ENCODE peak calls at places on chromosomes 1 and 21, in eight cellular contexts. T is prostate gland; A is cardiac muscle cell; Z is cardiac fibroblast; X is CD8-positive, alpha-beta memory T cell; K is foreskin fibroblast; J is CD8-positive, alpha-beta T cell; O is HFF-Myc. G is an unnamed sample.

GRCh38 chr1:112513112-112513870 is 4.5 kb downstream of the WNT2B start:
- DNase-seq in T (no peak), A (no peak), Z (peak), X (no peak), K (no peak), J (no peak), O (no peak), G (no peak)

GRCh38 chr1:244311784-244312532 is 139.8 kb downstream of the ADSS2 start:
- DNase-seq in T (no peak), A (no peak), Z (no peak), X (no peak), K (peak), J (no peak), O (no peak), G (no peak)

GRCh38 chr1:37797750-37798345 is 4.2 kb downstream of the MANEAL start:
- DNase-seq in T (no peak), A (no peak), Z (peak), X (no peak), K (peak), J (no peak), O (no peak), G (no peak)

GRCh38 chr21:45749974-45750373 is 106.4 kb downstream of the PCBP3 start:
- DNase-seq in T (no peak), A (no peak), Z (no peak), X (no peak), K (no peak), J (no peak), O (no peak), G (no peak)

GRCh38 chr1:88375977-88376376 is 308.1 kb upstream of the PKN2 start:
- DNase-seq in T (no peak), A (no peak), Z (no peak), X (no peak), K (no peak), J (no peak), O (no peak), G (no peak)

GRCh38 chr1:207309775-207310273 is 11.7 kb upstream of the CD55 start:
- DNase-seq in T (peak), A (peak), Z (peak), X (no peak), K (peak), J (no peak), O (peak), G (no peak)

GRCh38 chr1:217535601-217536377 is 95.1 kb downstream of the GPATCH2 start:
- DNase-seq in T (no peak), A (no peak), Z (peak), X (no peak), K (peak), J (no peak), O (no peak), G (no peak)

GRCh38 chr1:157580179-157580827 is 17.6 kb downstream of the FCRL4 start:
- DNase-seq in T (no peak), A (peak), Z (peak), X (no peak), K (peak), J (peak), O (peak), G (peak)

GRCh38 chr1:77475631-77476030 is 193.8 kb downstream of the AK5 start:
- DNase-seq in T (no peak), A (no peak), Z (no peak), X (no peak), K (no peak), J (no peak), O (no peak), G (no peak)

GRCh38 chr1:53328009-53328489 is at the start of gene LRP8:
- DNase-seq in T (peak), A (peak), Z (peak), X (peak), K (peak), J (peak), O (no peak), G (peak)

GRCh38 chr1:53326598-53327182 is 1.2 kb downstream of the LRP8 start:
- DNase-seq in T (no peak), A (peak), Z (peak), X (no peak), K (peak), J (peak), O (no peak), G (no peak)

GRCh38 chr1:53327183-53327941 is 508 bp downstream of the LRP8 start:
- DNase-seq in T (no peak), A (peak), Z (peak), X (peak), K (peak), J (peak), O (no peak), G (peak)

GRCh38 chr1:53329183-53329544 is 1.3 kb upstream of the LRP8 start:
- DNase-seq in T (no peak), A (no peak), Z (no peak), X (peak), K (no peak), J (no peak), O (no peak), G (no peak)

GRCh38 chr1:53328490-53329182 is 766 bp upstream of the LRP8 start:
- DNase-seq in T (no peak), A (no peak), Z (no peak), X (peak), K (no peak), J (no peak), O (no peak), G (peak)
- H3K4me3 ChIP-seq in T (peak), A (peak), Z (peak), X (peak), K (peak), J (peak), O (peak), G (no peak)

GRCh38 chr21:16058896-16059295 is 329.1 kb downstream of the USP25 start:
- DNase-seq in T (no peak), A (no peak), Z (peak), X (no peak), K (no peak), J (no peak), O (no peak), G (no peak)

GRCh38 chr21:16059981-16060380 is 330.2 kb downstream of the USP25 start:
- DNase-seq in T (no peak), A (no peak), Z (no peak), X (no peak), K (no peak), J (no peak), O (no peak), G (no peak)

DNA sequence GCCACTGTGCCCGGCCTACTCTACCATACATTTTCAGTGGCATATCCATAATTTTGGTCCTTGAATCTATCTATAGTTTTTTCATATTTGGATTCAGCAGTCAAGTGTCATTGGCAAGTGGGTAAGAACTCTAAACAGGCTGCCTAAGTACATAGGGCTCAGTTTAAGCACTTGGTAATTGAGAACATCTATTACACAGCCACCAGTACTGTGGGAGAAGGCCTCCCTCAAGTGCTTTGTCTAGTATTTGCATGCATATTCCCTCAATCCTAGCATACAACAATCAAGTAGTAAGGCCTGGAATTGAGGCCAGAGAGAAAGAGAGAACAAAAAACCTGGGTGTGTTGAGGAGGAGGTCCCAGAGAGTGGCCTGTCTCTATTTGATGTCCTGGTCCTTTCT is 325.2 kb downstream of the USP25 start:
- DNase-seq in T (no peak), A (no peak), Z (no peak), X (no peak), K (no peak), J (no peak), O (no peak), G (no peak)
- H3K4me3 ChIP-seq in T (no peak), A (no peak), Z (no peak), X (no peak), K (no peak), J (no peak), O (no peak), G (no peak)

GRCh38 chr1:197738927-197739326 is 36.4 kb downstream of the DENND1B start:
- DNase-seq in T (no peak), A (no peak), Z (no peak), X (no peak), K (no peak), J (no peak), O (no peak), G (no peak)
- H3K4me3 ChIP-seq in T (no peak), A (no peak), Z (no peak), X (no peak), K (no peak), J (no peak), O (no peak), G (no peak)

GRCh38 chr1:237863234-237863633 is 27.5 kb downstream of the ZP4 start:
- DNase-seq in T (no peak), A (no peak), Z (no peak), X (no peak), K (no peak), J (no peak), O (no peak), G (no peak)

GRCh38 chr1:237864338-237865244 is 26.1 kb downstream of the ZP4 start:
- DNase-seq in T (peak), A (peak), Z (peak), X (no peak), K (no peak), J (no peak), O (no peak), G (no peak)

GRCh38 chr1:237861944-237862343 is 28.8 kb downstream of the ZP4 start:
- DNase-seq in T (no peak), A (no peak), Z (no peak), X (no peak), K (no peak), J (no peak), O (no peak), G (no peak)

GRCh38 chr1:237868814-237869600 is 21.7 kb downstream of the ZP4 start:
- DNase-seq in T (no peak), A (peak), Z (no peak), X (no peak), K (no peak), J (no peak), O (no peak), G (no peak)

GRCh38 chr1:237867380-237867888 is 23.3 kb downstream of the ZP4 start:
- DNase-seq in T (no peak), A (no peak), Z (no peak), X (no peak), K (no peak), J (no peak), O (no peak), G (no peak)
- H3K4me3 ChIP-seq in T (no peak), A (no peak), Z (no peak), X (no peak), K (no peak), J (no peak), O (no peak), G (no peak)

G was measured in CD4-positive, alpha-beta memory T cell.